ENCODE peak calls at places on chromosome 5, in six cellular contexts. K is GM23248, J is PC-3, O is GM23338, A is MM.1S, H is SK-N-SH. B is an unnamed sample.
A peak's percentile ranks its signal among the peaks of the same experiment; 100 is the strongest.

GRCh38 chr5:134242146-134242545 is 16.3 kb upstream of the PPP2CA start:
- DNase-seq in K (peak; percentile 88), J (no peak), O (no peak), A (no peak), H (no peak), B (no peak)

GRCh38 chr5:82564963-82565362 is 286.8 kb upstream of the RPS23 start:
- DNase-seq in K (no peak), J (no peak), O (no peak), A (no peak), H (no peak), B (no peak)

GRCh38 chr5:80109549-80110478 is 74.7 kb downstream of the THBS4 start:
- DNase-seq in K (no peak), J (no peak), O (peak; percentile 53), A (no peak), H (peak; percentile 71), B (no peak)

GRCh38 chr5:14663734-14664269 is 716 bp upstream of the OTULIN start:
- DNase-seq in K (peak; percentile 63), J (no peak), O (no peak), A (peak; percentile 70), H (peak; percentile 54), B (no peak)

GRCh38 chr5:89601880-89602279 is 718.9 kb upstream of the MEF2C start:
- DNase-seq in K (no peak), J (no peak), O (no peak), A (no peak), H (no peak), B (no peak)

GRCh38 chr5:150497274-150497988 is 10.5 kb upstream of the NDST1 start:
- DNase-seq in K (peak; percentile 99), J (peak; percentile 95), O (no peak), A (no peak), H (peak; percentile 48), B (peak; percentile 87)

GRCh38 chr5:573976-574375 is 38.2 kb upstream of the CEP72 start:
- DNase-seq in K (no peak), J (no peak), O (no peak), A (no peak), H (no peak), B (no peak)

GRCh38 chr5:168328804-168329203 is 37.4 kb downstream of the WWC1 start:
- DNase-seq in K (no peak), J (peak; percentile 30), O (peak; percentile 81), A (peak; percentile 96), H (no peak), B (no peak)

GRCh38 chr5:145495741-145496140 is 339.4 kb downstream of the PRELID2 start:
- DNase-seq in K (peak; percentile 92), J (peak; percentile 76), O (no peak), A (no peak), H (no peak), B (peak; percentile 53)

GRCh38 chr5:6721442-6721841 is 8.2 kb downstream of the TENT4A start:
- DNase-seq in K (peak; percentile 39), J (no peak), O (no peak), A (peak; percentile 29), H (peak; percentile 69), B (no peak)

GRCh38 chr5:171415115-171415730 is 4.2 kb upstream of the FGF18 start:
- DNase-seq in K (peak; percentile 60), J (peak; percentile 56), O (peak; percentile 27), A (no peak), H (no peak), B (no peak)

GRCh38 chr5:170485606-170485911 is 18.3 kb upstream of the KCNIP1 start:
- DNase-seq in K (no peak), J (no peak), O (no peak), A (no peak), H (no peak), B (no peak)

GRCh38 chr5:148734518-148734917 is 80.2 kb upstream of the HTR4 start:
- DNase-seq in K (no peak), J (peak; percentile 58), O (no peak), A (no peak), H (no peak), B (no peak)

GRCh38 chr5:116135344-116135743 is 50.5 kb downstream of the COMMD10 start:
- DNase-seq in K (no peak), J (no peak), O (no peak), A (peak; percentile 84), H (no peak), B (no peak)

GRCh38 chr5:133373121-133373870 is 239.0 kb downstream of the FSTL4 start:
- DNase-seq in K (peak; percentile 70), J (no peak), O (no peak), A (no peak), H (no peak), B (no peak)

GRCh38 chr5:138068742-138069375 is 15.0 kb upstream of the WNT8A start:
- DNase-seq in K (peak; percentile 84), J (peak; percentile 81), O (peak; percentile 86), A (peak; percentile 61), H (peak; percentile 83), B (peak; percentile 74)

GRCh38 chr5:177537389-177538361 is 16.7 kb downstream of the FAM193B start:
- DNase-seq in K (peak; percentile 93), J (peak; percentile 51), O (peak; percentile 35), A (no peak), H (no peak), B (no peak)

GRCh38 chr5:4384649-4385048 is 755.5 kb upstream of the ADAMTS16 start:
- DNase-seq in K (no peak), J (no peak), O (no peak), A (no peak), H (no peak), B (no peak)

GRCh38 chr5:673140-673836 is 19.9 kb downstream of the TPPP start:
- DNase-seq in K (no peak), J (no peak), O (no peak), A (no peak), H (peak; percentile 54), B (no peak)

GRCh38 chr5:10423009-10423408 is 18.7 kb upstream of the ROPN1L start:
- DNase-seq in K (no peak), J (no peak), O (peak; percentile 18), A (no peak), H (no peak), B (no peak)

GRCh38 chr5:56898213-56898612 is 11.2 kb upstream of the SETD9 start:
- DNase-seq in K (no peak), J (no peak), O (no peak), A (no peak), H (no peak), B (no peak)

GRCh38 chr5:111295649-111296048 is 71.5 kb downstream of the CAMK4 start:
- DNase-seq in K (no peak), J (no peak), O (no peak), A (no peak), H (no peak), B (no peak)

GRCh38 chr5:176747670-176748072 is 62.7 kb upstream of the UNC5A start:
- DNase-seq in K (no peak), J (no peak), O (no peak), A (no peak), H (no peak), B (no peak)

GRCh38 chr5:105554613-105555169 is 1992.1 kb upstream of the NUDT12 start:
- DNase-seq in K (no peak), J (no peak), O (no peak), A (no peak), H (no peak), B (no peak)

GRCh38 chr5:96871686-96872085 is 4.6 kb upstream of the ERAP2 start:
- DNase-seq in K (no peak), J (no peak), O (no peak), A (no peak), H (no peak), B (no peak)

GRCh38 chr5:138351517-138351916 is 968 bp upstream of the KDM3B start:
- DNase-seq in K (no peak), J (no peak), O (no peak), A (no peak), H (no peak), B (no peak)

GRCh38 chr5:178778919-178779318 is 48.5 kb upstream of the ZNF354A start:
- DNase-seq in K (no peak), J (no peak), O (no peak), A (no peak), H (no peak), B (no peak)

GRCh38 chr5:83726912-83727311 is 6.3 kb upstream of the HAPLN1 start:
- DNase-seq in K (no peak), J (no peak), O (no peak), A (no peak), H (no peak), B (no peak)

DNA sequence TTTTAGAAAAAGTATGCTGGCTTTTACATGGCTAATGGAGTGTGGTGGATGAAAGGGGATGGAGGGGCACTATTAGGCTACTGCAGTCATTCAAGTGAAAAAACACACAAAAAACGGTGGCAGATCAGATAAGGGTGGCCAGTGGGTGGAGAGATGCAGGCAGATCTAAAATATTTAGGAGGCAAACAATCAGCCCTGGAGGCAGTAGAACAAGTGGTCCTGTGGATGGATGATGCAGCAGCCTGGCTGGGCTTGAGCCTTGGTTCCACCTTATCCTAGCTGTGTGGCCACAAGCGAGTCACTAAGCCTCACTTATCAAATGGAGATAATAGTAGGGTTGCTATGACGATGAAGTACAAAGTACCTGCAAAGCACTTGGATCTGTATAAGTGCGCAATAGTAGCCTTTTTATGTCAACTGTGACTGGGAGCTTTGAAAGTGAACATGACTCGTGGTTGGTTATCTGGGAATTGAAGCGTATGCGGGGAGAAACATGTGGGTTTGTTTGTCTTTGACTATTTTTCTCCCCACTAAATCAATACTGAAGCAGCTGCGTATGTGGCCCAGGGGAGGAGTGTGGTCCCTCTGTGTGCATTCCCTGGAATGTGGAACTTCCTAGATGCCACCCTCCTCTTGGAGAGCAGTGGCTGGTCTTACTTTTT is 20.2 kb downstream of the NSG2 start:
- DNase-seq in K (no peak), J (no peak), O (no peak), A (no peak), H (peak; percentile 63), B (no peak)
- H3F3A ChIP-seq in K (no peaks in the 10 kb centered on the region), J (no peaks in the 10 kb centered on the region), O (no peaks in the 10 kb centered on the region), A (peaks cover 13% of the 10 kb centered on the region), H (no peaks in the 10 kb centered on the region), B (no peaks in the 10 kb centered on the region)

GRCh38 chr5:31963961-31964360 is 210.2 kb downstream of the GOLPH3 start:
- DNase-seq in K (no peak), J (peak; percentile 29), O (no peak), A (no peak), H (no peak), B (no peak)
- H3K9me2 ChIP-seq in K (no peaks in the 10 kb centered on the region), J (no peaks in the 10 kb centered on the region), O (peaks cover 11% of the 10 kb centered on the region), A (no peaks in the 10 kb centered on the region), H (no peaks in the 10 kb centered on the region), B (no peaks in the 10 kb centered on the region)

DNA sequence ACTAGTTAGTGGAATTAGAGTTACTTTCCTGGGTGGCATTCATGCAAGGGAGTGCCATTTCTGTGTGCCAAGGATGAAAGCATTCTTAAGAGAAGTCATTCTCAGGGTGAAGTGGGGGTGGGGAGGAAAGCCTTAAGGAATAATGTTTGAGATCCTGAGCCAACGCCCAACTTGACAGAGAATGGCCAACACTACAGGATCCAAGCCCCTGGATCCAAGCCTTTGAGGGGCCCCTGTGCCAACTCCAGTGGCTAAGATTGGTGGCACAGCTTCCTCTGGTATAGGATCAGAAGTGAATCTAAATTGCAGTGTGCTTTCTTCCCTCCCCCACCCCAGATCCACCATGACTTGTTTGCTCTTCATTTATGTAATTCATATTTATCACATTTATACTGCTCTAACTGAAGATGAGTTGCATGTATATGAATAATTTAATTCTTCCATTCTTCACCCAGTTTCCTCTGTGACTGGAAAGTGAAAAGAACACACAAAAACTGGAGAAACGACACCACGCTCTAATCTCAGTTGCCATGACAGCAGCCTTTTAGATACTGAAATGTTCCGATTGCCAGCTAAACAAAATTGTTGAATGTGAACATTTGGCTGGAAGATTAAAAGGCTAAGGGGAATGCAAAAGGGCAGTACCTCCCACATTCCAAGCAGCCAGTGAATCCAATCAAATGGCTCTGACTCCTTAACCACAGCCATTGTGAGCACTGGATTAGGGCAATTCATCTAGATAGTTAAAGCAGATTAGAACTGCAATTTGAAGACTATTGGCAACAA is 4.5 kb downstream of the ZNF608 start:
- DNase-seq in K (peak; percentile 87), J (peak; percentile 84), O (peak; percentile 54), A (no peak), H (no peak), B (peak; percentile 63)
- H3F3A ChIP-seq in K (peaks cover 46% of the 10 kb centered on the region), J (no peaks in the 10 kb centered on the region), O (no peaks in the 10 kb centered on the region), A (no peaks in the 10 kb centered on the region), H (peaks cover 15% of the 10 kb centered on the region), B (no peaks in the 10 kb centered on the region)

GRCh38 chr5:1720396-1721110 is 79.1 kb downstream of the MRPL36 start:
- DNase-seq in K (no peak), J (no peak), O (no peak), A (no peak), H (no peak), B (no peak)
- H3K9me2 ChIP-seq in K (no peaks in the 10 kb centered on the region), J (no peaks in the 10 kb centered on the region), O (no peaks in the 10 kb centered on the region), A (no peaks in the 10 kb centered on the region), H (no peaks in the 10 kb centered on the region), B (no peaks in the 10 kb centered on the region)

B was measured in PC-9.